ENCODE peak calls at places on chromosomes 5 and 9, in eight cellular contexts. W, E, U, T, P, Y, N and I are unnamed samples.

GRCh38 chr9:6114424-6114823 is 99.0 kb upstream of the RANBP6 start:
- DNase-seq in W (no peak), E (no peak), U (no peak), T (no peak), P (no peak), Y (no peak), N (no peak), I (no peak)

GRCh38 chr5:88761269-88761880 is 121.6 kb downstream of the MEF2C start:
- DNase-seq in W (no peak), E (no peak), U (no peak), T (no peak), P (no peak), Y (peak), N (no peak), I (no peak)

GRCh38 chr5:128197911-128198522 is 114.5 kb downstream of the SLC12A2 start:
- DNase-seq in W (no peak), E (no peak), U (no peak), T (no peak), P (no peak), Y (no peak), N (no peak), I (no peak)

GRCh38 chr9:20621553-20622329 is 558 bp downstream of the MLLT3 start:
- DNase-seq in W (no peak), E (peak), U (peak), T (peak), P (peak), Y (peak), N (peak), I (peak)

GRCh38 chr9:35792044-35792813 is 838 bp downstream of the NPR2 start:
- DNase-seq in W (no peak), E (no peak), U (no peak), T (no peak), P (no peak), Y (no peak), N (no peak), I (no peak)

GRCh38 chr9:129027224-129027684 is 877 bp downstream of the SH3GLB2 start:
- DNase-seq in W (no peak), E (no peak), U (no peak), T (no peak), P (no peak), Y (no peak), N (no peak), I (no peak)

GRCh38 chr5:39176740-39177628 is 42.4 kb downstream of the FYB1 start:
- DNase-seq in W (no peak), E (no peak), U (no peak), T (no peak), P (no peak), Y (no peak), N (no peak), I (no peak)

GRCh38 chr9:84793251-84793650 is 123.7 kb downstream of the NTRK2 start:
- DNase-seq in W (no peak), E (no peak), U (no peak), T (no peak), P (no peak), Y (no peak), N (no peak), I (no peak)

GRCh38 chr9:7402704-7403389 is 396.7 kb downstream of the DMAC1 start:
- DNase-seq in W (peak), E (no peak), U (no peak), T (no peak), P (no peak), Y (no peak), N (no peak), I (no peak)

GRCh38 chr5:149062371-149063016 is 368 bp downstream of the SH3TC2 start:
- DNase-seq in W (peak), E (no peak), U (no peak), T (peak), P (peak), Y (peak), N (peak), I (no peak)

DNA sequence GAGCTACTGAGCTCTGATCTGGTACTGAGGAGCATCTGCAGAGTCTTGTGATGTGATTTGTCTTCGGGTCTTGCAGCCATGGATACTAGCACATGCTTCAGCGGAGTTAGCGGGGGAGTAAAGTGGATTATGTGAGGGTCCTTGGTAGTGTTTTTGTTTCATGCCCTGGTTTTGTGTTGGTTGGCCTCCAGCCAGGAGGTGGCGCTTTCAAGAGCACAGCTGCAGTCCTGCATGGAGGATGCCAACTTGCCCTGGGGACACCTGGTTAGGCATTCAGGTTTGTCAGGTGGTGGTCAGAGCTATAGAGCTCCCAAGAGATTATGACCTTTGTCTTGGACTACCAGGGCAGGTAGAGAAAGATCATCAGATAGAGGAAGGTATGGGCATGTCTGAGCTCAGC is 185.8 kb upstream of the CDH6 start:
- DNase-seq in W (no peak), E (no peak), U (no peak), T (no peak), P (no peak), Y (no peak), N (no peak), I (no peak)
- TF ChIP-seq CTCF in W (no peak), E (no peak), U (no peak), T (no peak), P (no peak), Y (no peak), N (no peak), I (no peak)

GRCh38 chr9:9914174-9914573 is 698.6 kb downstream of the PTPRD start:
- DNase-seq in W (no peak), E (no peak), U (no peak), T (no peak), P (no peak), Y (no peak), N (no peak), I (no peak)

GRCh38 chr9:9913276-9913832 is 699.4 kb downstream of the PTPRD start:
- DNase-seq in W (no peak), E (no peak), U (no peak), T (no peak), P (no peak), Y (no peak), N (no peak), I (no peak)

GRCh38 chr9:9920425-9920824 is 692.4 kb downstream of the PTPRD start:
- DNase-seq in W (no peak), E (no peak), U (no peak), T (no peak), P (no peak), Y (no peak), N (no peak), I (no peak)

GRCh38 chr9:9919174-9919573 is 693.6 kb downstream of the PTPRD start:
- DNase-seq in W (no peak), E (no peak), U (no peak), T (no peak), P (no peak), Y (no peak), N (no peak), I (no peak)

GRCh38 chr9:9917400-9917799 is 695.4 kb downstream of the PTPRD start:
- DNase-seq in W (no peak), E (no peak), U (no peak), T (no peak), P (no peak), Y (no peak), N (no peak), I (no peak)
- TF ChIP-seq CTCF in W (no peak), E (no peak), U (no peak), T (no peak), P (no peak), Y (no peak), N (no peak), I (no peak)

DNA sequence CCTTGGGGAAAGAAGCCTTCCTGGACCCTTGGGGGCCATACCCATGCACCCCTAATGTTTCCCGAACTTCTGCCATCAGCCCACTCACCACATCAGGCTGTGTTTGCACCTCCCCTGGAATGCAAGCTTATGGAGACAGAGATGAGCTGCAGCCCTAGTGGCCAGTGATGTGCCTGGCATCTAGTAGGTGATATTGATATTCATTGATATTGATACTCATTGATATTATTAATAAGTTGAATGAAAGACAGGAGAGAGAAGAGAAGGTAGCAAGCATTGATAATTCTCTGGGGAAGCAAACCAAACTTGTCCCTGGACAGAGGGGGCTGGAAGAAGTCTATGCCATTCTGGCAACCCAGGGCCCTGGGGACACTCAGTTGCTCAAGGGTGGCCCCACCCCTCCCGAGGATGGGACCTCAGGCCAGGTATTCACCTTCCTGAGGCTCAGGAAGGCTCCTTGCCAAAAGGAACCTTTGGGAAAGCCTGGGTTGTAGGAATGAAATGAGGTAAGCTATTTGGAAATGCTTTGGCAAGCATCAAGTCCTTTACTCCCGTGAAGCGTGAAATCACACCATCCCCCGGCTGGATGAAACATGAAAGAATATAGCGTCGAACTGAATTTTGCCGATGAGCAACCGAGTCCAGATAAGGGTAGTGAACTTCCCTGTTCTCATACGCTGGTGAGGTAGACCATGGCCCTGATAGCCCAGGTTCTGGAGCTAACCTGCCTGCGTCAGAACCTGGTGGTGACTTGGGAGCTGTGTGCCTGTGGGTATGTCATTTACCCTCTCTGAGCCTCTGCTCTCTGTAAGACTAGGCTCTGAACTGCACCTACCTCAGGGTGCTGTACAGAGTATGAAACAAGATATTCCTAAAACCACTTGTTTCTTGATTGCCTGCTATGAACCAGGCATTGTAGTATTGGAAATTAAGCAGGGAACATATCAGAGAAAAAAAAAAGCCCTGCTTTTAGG is 105.1 kb upstream of the BOD1 start:
- DNase-seq in W (no peak), E (no peak), U (no peak), T (no peak), P (no peak), Y (no peak), N (no peak), I (no peak)
- TF ChIP-seq CTCF in W (no peak), E (no peak), U (no peak), T (no peak), P (peak), Y (peak), N (peak), I (no peak)

DNA sequence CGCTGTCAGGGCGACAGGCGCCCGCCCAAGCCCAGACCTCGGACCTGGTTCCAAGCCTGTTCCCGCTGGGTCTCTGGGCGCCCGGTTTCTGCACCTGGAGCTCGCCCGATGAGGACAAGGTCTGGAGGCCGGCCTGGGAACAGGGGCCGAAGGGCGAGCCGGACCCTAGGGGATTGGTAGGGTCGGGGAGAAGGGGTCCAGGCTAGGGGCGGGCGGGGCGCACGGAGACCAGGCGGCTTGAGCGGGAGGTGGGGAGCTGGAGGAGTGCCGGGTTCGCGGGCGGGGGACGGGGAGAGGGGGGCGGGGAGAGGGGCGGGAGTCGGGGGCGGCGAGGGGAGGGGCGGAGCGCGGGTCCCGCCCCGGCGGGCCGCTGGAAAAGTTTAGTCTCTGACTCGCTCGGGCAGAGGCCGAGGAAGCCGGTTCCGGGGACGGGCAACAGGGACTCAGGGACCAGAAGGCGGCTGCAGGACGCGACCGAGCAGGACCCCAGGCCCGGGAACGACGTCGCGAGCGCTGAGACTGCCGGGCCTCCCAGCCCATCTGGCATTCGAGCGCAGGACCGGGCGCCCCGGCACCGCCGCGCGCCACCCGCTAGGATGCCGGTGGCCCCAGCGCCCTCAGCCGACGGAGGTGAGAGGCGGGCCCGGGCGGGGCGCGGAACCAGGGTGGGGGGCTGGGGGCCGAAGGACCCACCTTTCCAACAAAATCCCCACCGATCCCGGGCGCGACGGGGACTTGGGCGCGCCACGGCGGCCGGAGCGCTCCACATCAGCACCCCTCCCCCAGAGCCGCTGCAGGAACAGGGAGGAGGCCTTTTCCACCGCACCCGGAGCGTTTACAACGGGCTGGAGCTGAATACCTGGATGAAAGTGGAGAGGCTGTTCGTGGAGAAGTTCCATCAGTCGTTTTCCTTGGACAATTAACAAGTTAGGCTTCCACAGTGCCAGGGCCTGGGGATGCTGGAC is at the start of gene S1PR3:
- DNase-seq in W (no peak), E (peak), U (no peak), T (peak), P (peak), Y (peak), N (peak), I (no peak)
- TF ChIP-seq CTCF in W (peak), E (peak), U (no peak), T (peak), P (no peak), Y (no peak), N (no peak), I (no peak)

DNA sequence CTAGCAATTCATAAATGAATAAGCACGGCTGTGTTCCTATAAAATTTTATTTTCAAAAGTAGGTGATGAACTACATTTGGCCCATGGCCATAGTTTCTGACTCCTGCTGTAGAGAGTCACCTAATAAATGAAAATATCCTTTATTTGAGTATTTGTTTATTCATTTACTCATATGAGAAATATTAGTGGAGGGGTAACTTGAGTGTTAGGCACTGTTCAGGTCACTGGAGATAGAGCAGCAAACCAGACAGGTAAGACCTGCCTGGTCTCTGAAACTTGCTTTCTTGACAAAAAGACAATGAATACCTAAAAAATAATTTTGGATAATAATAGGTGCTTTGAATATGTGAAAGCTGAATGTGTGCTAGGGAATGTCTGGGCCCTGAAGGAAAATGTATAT is 68.8 kb downstream of the YIPF5 start:
- DNase-seq in W (no peak), E (no peak), U (no peak), T (no peak), P (no peak), Y (no peak), N (no peak), I (no peak)
- TF ChIP-seq CTCF in W (no peak), E (no peak), U (no peak), T (no peak), P (no peak), Y (no peak), N (no peak), I (no peak)

GRCh38 chr9:101268426-101268825 is 116.4 kb downstream of the BAAT start:
- DNase-seq in W (no peak), E (no peak), U (no peak), T (no peak), P (no peak), Y (no peak), N (no peak), I (no peak)

GRCh38 chr9:101269596-101270324 is 115.0 kb downstream of the BAAT start:
- DNase-seq in W (no peak), E (no peak), U (no peak), T (no peak), P (no peak), Y (no peak), N (no peak), I (no peak)

GRCh38 chr9:101270325-101270701 is 114.5 kb downstream of the BAAT start:
- DNase-seq in W (no peak), E (no peak), U (no peak), T (no peak), P (no peak), Y (no peak), N (no peak), I (no peak)

DNA sequence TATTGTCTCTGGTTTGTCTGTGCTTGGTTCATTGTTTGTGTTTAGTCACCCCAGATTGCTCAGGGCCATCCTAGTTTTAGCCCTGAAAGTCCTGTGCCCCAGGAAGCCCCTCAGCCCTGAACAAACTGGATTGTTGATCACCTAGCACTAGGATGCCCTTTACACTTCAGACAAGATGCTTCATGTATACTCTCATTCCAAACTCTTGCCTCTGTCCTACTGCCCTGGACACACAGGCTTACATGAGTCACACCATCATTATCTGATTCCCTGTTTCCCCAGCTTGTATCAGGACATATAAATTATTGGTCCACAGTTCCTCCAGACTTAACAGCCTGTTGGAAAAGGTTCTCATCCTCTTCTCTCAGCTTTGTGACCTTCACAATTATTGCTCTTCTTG is 120.1 kb downstream of the BAAT start:
- DNase-seq in W (no peak), E (no peak), U (no peak), T (no peak), P (no peak), Y (no peak), N (no peak), I (no peak)
- TF ChIP-seq CTCF in W (no peak), E (no peak), U (no peak), T (no peak), P (no peak), Y (no peak), N (no peak), I (no peak)

GRCh38 chr5:135176991-135177390 is 143.0 kb upstream of the PITX1 start:
- DNase-seq in W (no peak), E (no peak), U (no peak), T (no peak), P (no peak), Y (no peak), N (no peak), I (no peak)

GRCh38 chr5:135172718-135173117 is 138.7 kb upstream of the PITX1 start:
- DNase-seq in W (no peak), E (no peak), U (no peak), T (no peak), P (no peak), Y (no peak), N (no peak), I (no peak)

GRCh38 chr5:135173662-135174290 is 139.7 kb upstream of the PITX1 start:
- DNase-seq in W (no peak), E (no peak), U (no peak), T (no peak), P (no peak), Y (no peak), N (no peak), I (no peak)

GRCh38 chr5:135177591-135177990 is 143.6 kb upstream of the PITX1 start:
- DNase-seq in W (no peak), E (no peak), U (no peak), T (no peak), P (no peak), Y (no peak), N (no peak), I (no peak)

DNA sequence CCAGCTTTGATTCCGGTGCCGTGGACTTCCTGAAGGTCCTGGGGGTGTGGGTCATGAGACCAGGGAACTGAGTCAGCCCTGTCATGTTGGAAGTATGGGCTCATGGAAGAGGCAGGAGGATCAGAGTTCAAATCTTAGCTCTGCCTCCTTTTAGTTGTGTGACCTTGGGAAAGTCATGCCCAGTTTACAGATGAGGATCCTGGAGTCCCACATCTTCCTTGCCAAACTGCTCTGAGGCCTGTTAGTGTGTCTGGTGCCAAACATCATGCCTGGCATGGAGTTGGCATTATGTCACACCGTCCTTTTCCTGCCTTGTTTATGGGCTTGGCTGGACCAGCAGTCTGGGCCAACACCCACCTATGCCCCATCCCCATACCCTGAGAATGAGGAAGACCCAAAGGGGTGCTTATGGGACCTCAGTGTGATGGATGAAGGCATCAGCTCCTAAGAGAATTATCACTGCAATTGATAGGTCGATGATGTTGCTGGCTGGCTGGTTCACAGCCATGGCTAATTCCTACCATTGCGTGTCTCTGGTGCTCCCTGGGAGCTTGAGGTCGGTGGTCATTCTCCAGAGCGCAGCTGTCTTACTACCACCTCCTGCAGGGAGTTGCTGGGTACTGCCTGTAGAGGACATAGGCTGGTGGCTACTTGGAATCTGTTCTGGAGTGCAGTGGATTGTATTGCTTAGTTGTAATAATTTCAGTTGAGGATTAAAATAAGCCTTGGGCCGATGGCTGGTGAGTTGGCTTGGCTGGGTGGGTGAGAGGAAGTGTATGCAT is 140.5 kb upstream of the PITX1 start:
- DNase-seq in W (no peak), E (no peak), U (no peak), T (no peak), P (no peak), Y (no peak), N (no peak), I (no peak)
- TF ChIP-seq CTCF in W (peak), E (no peak), U (no peak), T (no peak), P (no peak), Y (peak), N (no peak), I (no peak)

DNA sequence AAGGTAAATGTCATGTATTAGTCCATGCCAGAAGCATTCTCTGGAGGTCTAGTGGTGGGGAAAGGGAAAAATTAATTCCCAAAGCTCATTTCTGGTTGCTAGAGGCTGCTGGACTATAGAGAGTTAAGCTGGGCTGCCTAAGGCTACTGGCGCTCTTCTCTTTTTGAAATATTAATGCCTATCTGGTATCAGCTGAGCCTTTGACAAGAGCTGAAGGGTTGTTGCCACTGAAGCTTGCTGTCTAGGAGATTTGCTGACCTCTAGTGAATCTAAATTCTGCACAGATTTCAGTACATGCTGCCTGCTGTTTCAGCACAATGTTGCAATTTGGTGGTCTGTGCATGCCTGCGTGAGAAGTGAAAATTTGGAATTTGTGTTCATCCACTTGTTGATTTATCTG is 29.1 kb upstream of the PLCXD3 start:
- DNase-seq in W (no peak), E (no peak), U (no peak), T (no peak), P (no peak), Y (peak), N (no peak), I (no peak)
- TF ChIP-seq CTCF in W (no peak), E (no peak), U (no peak), T (no peak), P (no peak), Y (no peak), N (no peak), I (no peak)